ENCODE peak calls at places on chromosomes 4 and X, in six cellular contexts. One of them, this sample, is unnamed.

GRCh38 chr4:93828830-93829530 is 427 bp downstream of the ATOH1 start:
- DNase-seq in mammary epithelial cell: no peak
- DNase-seq in SJSA1: no peak
- DNase-seq in ovary: no peak
- DNase-seq in OCI-LY7: no peak
- DNase-seq in A673: no peak
- DNase-seq in this sample: no peak

GRCh38 chr4:159435561-159436023 is 332.7 kb downstream of the RAPGEF2 start:
- DNase-seq in SJSA1: peak; percentile 45
- DNase-seq in A673: no peak
- DNase-seq in OCI-LY7: no peak
- DNase-seq in mammary epithelial cell: peak; percentile 42
- DNase-seq in ovary: no peak
- DNase-seq in this sample: peak; percentile 80

GRCh38 chr4:108355523-108356208 is 186.9 kb upstream of the LEF1 start:
- DNase-seq in ovary: no peak
- DNase-seq in mammary epithelial cell: no peak
- DNase-seq in A673: peak; percentile 9
- DNase-seq in OCI-LY7: no peak
- DNase-seq in SJSA1: no peak
- DNase-seq in this sample: no peak

GRCh38 chrX:136491832-136492231 is 4.1 kb downstream of the BRS3 start:
- DNase-seq in SJSA1: no peak
- DNase-seq in OCI-LY7: peak; percentile 1
- DNase-seq in mammary epithelial cell: no peak
- DNase-seq in ovary: no peak
- DNase-seq in A673: no peak
- DNase-seq in this sample: no peak

GRCh38 chr4:1058997-1059665 is 47.7 kb downstream of the FGFRL1 start:
- DNase-seq in mammary epithelial cell: no peak
- DNase-seq in SJSA1: no peak
- DNase-seq in ovary: no peak
- DNase-seq in OCI-LY7: no peak
- DNase-seq in A673: no peak
- DNase-seq in this sample: no peak

GRCh38 chr4:36392049-36392448 is 110.6 kb downstream of the DTHD1 start:
- DNase-seq in SJSA1: no peak
- DNase-seq in mammary epithelial cell: peak; percentile 27
- DNase-seq in A673: no peak
- DNase-seq in OCI-LY7: no peak
- DNase-seq in ovary: no peak
- DNase-seq in this sample: peak; percentile 20

GRCh38 chr4:13534344-13535063 is 9.8 kb downstream of the NKX3-2 start:
- DNase-seq in SJSA1: no peak
- DNase-seq in A673: no peak
- DNase-seq in mammary epithelial cell: no peak
- DNase-seq in ovary: no peak
- DNase-seq in OCI-LY7: no peak
- DNase-seq in this sample: no peak

GRCh38 chr4:69524708-69525107 is 29.0 kb upstream of the UGT2B4 start:
- DNase-seq in A673: no peak
- DNase-seq in ovary: no peak
- DNase-seq in OCI-LY7: no peak
- DNase-seq in mammary epithelial cell: no peak
- DNase-seq in SJSA1: no peak
- DNase-seq in this sample: no peak

GRCh38 chrX:24494544-24495113 is 29.5 kb downstream of the PDK3 start:
- DNase-seq in ovary: peak; percentile 19
- DNase-seq in A673: peak; percentile 81
- DNase-seq in mammary epithelial cell: peak; percentile 81
- DNase-seq in OCI-LY7: no peak
- DNase-seq in SJSA1: peak; percentile 45
- DNase-seq in this sample: peak; percentile 91

GRCh38 chr4:141977433-141977832 is 341.1 kb downstream of the IL15 start:
- DNase-seq in ovary: no peak
- DNase-seq in mammary epithelial cell: peak; percentile 12
- DNase-seq in A673: no peak
- DNase-seq in SJSA1: no peak
- DNase-seq in OCI-LY7: no peak
- DNase-seq in this sample: peak; percentile 16

GRCh38 chr4:83238849-83239248 is 45.7 kb downstream of the COQ2 start:
- DNase-seq in OCI-LY7: no peak
- DNase-seq in ovary: no peak
- DNase-seq in SJSA1: no peak
- DNase-seq in mammary epithelial cell: no peak
- DNase-seq in A673: no peak
- DNase-seq in this sample: no peak

GRCh38 chr4:36386691-36387090 is 105.3 kb downstream of the DTHD1 start:
- DNase-seq in ovary: no peak
- DNase-seq in SJSA1: no peak
- DNase-seq in OCI-LY7: no peak
- DNase-seq in A673: no peak
- DNase-seq in mammary epithelial cell: no peak
- DNase-seq in this sample: no peak

GRCh38 chr4:83297548-83298260 is 13.1 kb upstream of the COQ2 start:
- DNase-seq in ovary: no peak
- DNase-seq in A673: no peak
- DNase-seq in SJSA1: no peak
- DNase-seq in mammary epithelial cell: no peak
- DNase-seq in OCI-LY7: no peak
- DNase-seq in this sample: no peak

GRCh38 chr4:175970072-175970471 is 95.6 kb upstream of the WDR17 start:
- DNase-seq in ovary: no peak
- DNase-seq in A673: no peak
- DNase-seq in mammary epithelial cell: no peak
- DNase-seq in SJSA1: no peak
- DNase-seq in OCI-LY7: no peak
- DNase-seq in this sample: no peak

GRCh38 chr4:64643841-64644240 is 234.6 kb upstream of the TECRL start:
- DNase-seq in A673: no peak
- DNase-seq in OCI-LY7: no peak
- DNase-seq in SJSA1: no peak
- DNase-seq in mammary epithelial cell: no peak
- DNase-seq in ovary: no peak
- DNase-seq in this sample: no peak

GRCh38 chr4:2263701-2264321 is 1.9 kb upstream of the MXD4 start:
- DNase-seq in ovary: peak; percentile 8
- DNase-seq in mammary epithelial cell: no peak
- DNase-seq in A673: no peak
- DNase-seq in SJSA1: no peak
- DNase-seq in OCI-LY7: peak; percentile 49
- DNase-seq in this sample: no peak
- H3K27ac ChIP-seq in ovary: no peak overlapping the region
- H3K27ac ChIP-seq in mammary epithelial cell: no peak overlapping the region
- H3K27ac ChIP-seq in A673: no peak overlapping the region
- H3K27ac ChIP-seq in SJSA1: no peak overlapping the region
- H3K27ac ChIP-seq in OCI-LY7: no peak overlapping the region
- H3K27ac ChIP-seq in this sample: no peak overlapping the region

GRCh38 chrX:148537556-148538182 is 37.3 kb downstream of the AFF2 start:
- DNase-seq in OCI-LY7: peak; percentile 42
- DNase-seq in SJSA1: no peak
- DNase-seq in mammary epithelial cell: no peak
- DNase-seq in A673: no peak
- DNase-seq in ovary: no peak
- DNase-seq in this sample: no peak
- H3K27ac ChIP-seq in OCI-LY7: peak overlapping the region; percentile 96
- H3K27ac ChIP-seq in SJSA1: no peak overlapping the region
- H3K27ac ChIP-seq in mammary epithelial cell: no peak overlapping the region
- H3K27ac ChIP-seq in A673: no peak overlapping the region
- H3K27ac ChIP-seq in ovary: no peak overlapping the region
- H3K27ac ChIP-seq in this sample: no peak overlapping the region

GRCh38 chr4:37464373-37464772 is 219.8 kb downstream of the NWD2 start:
- DNase-seq in OCI-LY7: no peak
- DNase-seq in SJSA1: no peak
- DNase-seq in ovary: no peak
- DNase-seq in A673: no peak
- DNase-seq in mammary epithelial cell: no peak
- DNase-seq in this sample: no peak
- H3K27ac ChIP-seq in OCI-LY7: no peak overlapping the region
- H3K27ac ChIP-seq in SJSA1: no peak overlapping the region
- H3K27ac ChIP-seq in ovary: no peak overlapping the region
- H3K27ac ChIP-seq in A673: no peak overlapping the region
- H3K27ac ChIP-seq in mammary epithelial cell: no peak overlapping the region
- H3K27ac ChIP-seq in this sample: no peak overlapping the region

DNA sequence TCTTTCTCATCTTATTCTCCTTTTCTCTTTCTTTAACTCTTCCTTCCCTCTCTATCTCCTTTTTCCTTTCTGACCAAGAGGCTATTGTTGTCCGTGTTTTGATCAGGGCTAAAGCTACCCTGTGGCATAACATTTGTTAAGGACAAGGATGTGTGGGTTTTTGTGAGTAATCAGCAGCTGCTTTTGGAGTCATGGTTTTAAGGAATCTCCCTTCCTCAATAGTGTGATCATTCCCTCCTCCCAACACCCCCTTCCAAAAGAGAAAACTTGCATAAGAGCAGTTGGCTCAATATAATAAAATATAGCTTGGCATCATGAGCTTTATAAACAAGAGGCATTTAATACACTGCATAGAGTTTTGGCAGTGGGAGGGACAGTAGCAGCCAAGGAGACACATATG is 84.6 kb downstream of the NHS start:
- DNase-seq in A673: no peak
- DNase-seq in ovary: no peak
- DNase-seq in mammary epithelial cell: peak; percentile 80
- DNase-seq in SJSA1: no peak
- DNase-seq in OCI-LY7: no peak
- DNase-seq in this sample: no peak
- H3K27ac ChIP-seq in A673: no peak overlapping the region
- H3K27ac ChIP-seq in ovary: no peak overlapping the region
- H3K27ac ChIP-seq in mammary epithelial cell: peak overlapping the region; percentile 65
- H3K27ac ChIP-seq in SJSA1: no peak overlapping the region
- H3K27ac ChIP-seq in OCI-LY7: no peak overlapping the region
- H3K27ac ChIP-seq in this sample: no peak overlapping the region

GRCh38 chrX:154098551-154098950 is 1.0 kb upstream of the MECP2 start:
- DNase-seq in mammary epithelial cell: no peak
- DNase-seq in SJSA1: no peak
- DNase-seq in OCI-LY7: no peak
- DNase-seq in ovary: no peak
- DNase-seq in A673: no peak
- DNase-seq in this sample: no peak
- H3K27ac ChIP-seq in mammary epithelial cell: no peak overlapping the region
- H3K27ac ChIP-seq in SJSA1: no peak overlapping the region
- H3K27ac ChIP-seq in OCI-LY7: no peak overlapping the region
- H3K27ac ChIP-seq in ovary: no peak overlapping the region
- H3K27ac ChIP-seq in A673: peak overlapping the region; percentile 47
- H3K27ac ChIP-seq in this sample: no peak overlapping the region

GRCh38 chrX:28609917-28610613 is 22.8 kb downstream of the IL1RAPL1 start:
- DNase-seq in mammary epithelial cell: no peak
- DNase-seq in OCI-LY7: no peak
- DNase-seq in ovary: no peak
- DNase-seq in A673: no peak
- DNase-seq in SJSA1: no peak
- DNase-seq in this sample: peak; percentile 15

GRCh38 chrX:28613558-28613957 is 26.3 kb downstream of the IL1RAPL1 start:
- DNase-seq in mammary epithelial cell: no peak
- DNase-seq in A673: no peak
- DNase-seq in OCI-LY7: no peak
- DNase-seq in SJSA1: no peak
- DNase-seq in ovary: no peak
- DNase-seq in this sample: no peak

GRCh38 chrX:28609003-28609402 is 21.8 kb downstream of the IL1RAPL1 start:
- DNase-seq in A673: no peak
- DNase-seq in OCI-LY7: no peak
- DNase-seq in mammary epithelial cell: no peak
- DNase-seq in ovary: no peak
- DNase-seq in SJSA1: no peak
- DNase-seq in this sample: no peak

DNA sequence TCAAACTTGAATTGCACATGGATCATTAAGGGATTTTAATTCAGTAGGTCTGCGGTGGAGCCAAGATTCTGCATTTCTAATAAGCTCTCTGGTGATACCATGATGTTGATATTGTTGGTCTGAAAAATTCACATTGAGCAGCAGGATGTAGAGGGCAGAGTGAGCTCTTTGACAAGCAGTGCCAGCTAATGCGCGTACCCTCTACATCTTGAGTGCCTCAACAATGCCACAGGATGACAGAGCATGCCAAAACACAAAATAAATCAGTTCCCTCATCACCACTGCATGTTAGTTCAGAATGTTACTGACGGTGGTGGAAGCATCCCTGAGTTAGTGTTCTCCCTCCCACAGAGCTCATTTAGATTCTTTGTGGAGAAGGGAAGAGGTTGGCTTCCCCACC is 23.5 kb downstream of the IL1RAPL1 start:
- DNase-seq in mammary epithelial cell: no peak
- DNase-seq in OCI-LY7: no peak
- DNase-seq in A673: no peak
- DNase-seq in SJSA1: no peak
- DNase-seq in ovary: no peak
- DNase-seq in this sample: no peak
- H3K27ac ChIP-seq in mammary epithelial cell: no peak overlapping the region
- H3K27ac ChIP-seq in OCI-LY7: no peak overlapping the region
- H3K27ac ChIP-seq in A673: no peak overlapping the region
- H3K27ac ChIP-seq in SJSA1: no peak overlapping the region
- H3K27ac ChIP-seq in ovary: no peak overlapping the region
- H3K27ac ChIP-seq in this sample: no peak overlapping the region

GRCh38 chr4:155674669-155675071 is 8.0 kb downstream of the GUCY1A1 start:
- DNase-seq in mammary epithelial cell: no peak
- DNase-seq in OCI-LY7: no peak
- DNase-seq in ovary: no peak
- DNase-seq in SJSA1: no peak
- DNase-seq in A673: no peak
- DNase-seq in this sample: peak; percentile 63
- H3K27ac ChIP-seq in mammary epithelial cell: no peak overlapping the region
- H3K27ac ChIP-seq in OCI-LY7: no peak overlapping the region
- H3K27ac ChIP-seq in ovary: no peak overlapping the region
- H3K27ac ChIP-seq in SJSA1: no peak overlapping the region
- H3K27ac ChIP-seq in A673: no peak overlapping the region
- H3K27ac ChIP-seq in this sample: peak overlapping the region; percentile 31

This sample was measured in PC-3.